ENCODE peak calls at places on chromosome 1, in nine cellular contexts. One of them, this sample, is unnamed. For H3K4me1, the result is how much of the 10 kb centered on the place peaks cover.

GRCh38 chr1:23423415-23424170 is 955 bp downstream of the TCEA3 start:
- DNase-seq in lung: peak
- DNase-seq in psoas muscle: peak
- DNase-seq in neural progenitor cell: peak
- DNase-seq in heart right ventricle: peak
- DNase-seq in tibial artery: no peak
- DNase-seq in A549: no peak
- DNase-seq in ascending aorta: no peak
- DNase-seq in uterus: peak
- DNase-seq in this sample: no peak

GRCh38 chr1:202010042-202011015 is at the start of gene ELF3:
- DNase-seq in A549: peak
- DNase-seq in heart right ventricle: no peak
- DNase-seq in neural progenitor cell: peak
- DNase-seq in ascending aorta: no peak
- DNase-seq in psoas muscle: no peak
- DNase-seq in tibial artery: no peak
- DNase-seq in uterus: no peak
- DNase-seq in lung: peak
- DNase-seq in this sample: no peak

GRCh38 chr1:41541592-41541952 is 57.1 kb upstream of the EDN2 start:
- DNase-seq in neural progenitor cell: no peak
- DNase-seq in uterus: no peak
- DNase-seq in psoas muscle: no peak
- DNase-seq in ascending aorta: peak
- DNase-seq in tibial artery: no peak
- DNase-seq in heart right ventricle: no peak
- DNase-seq in lung: no peak
- DNase-seq in A549: no peak
- DNase-seq in this sample: no peak

GRCh38 chr1:118785246-118785645 is 202.9 kb downstream of the TBX15 start:
- DNase-seq in lung: no peak
- DNase-seq in psoas muscle: peak
- DNase-seq in heart right ventricle: no peak
- DNase-seq in tibial artery: no peak
- DNase-seq in uterus: no peak
- DNase-seq in ascending aorta: no peak
- DNase-seq in A549: no peak
- DNase-seq in neural progenitor cell: peak
- DNase-seq in this sample: no peak

GRCh38 chr1:79128726-79129125 is 122.2 kb upstream of the ADGRL4 start:
- DNase-seq in uterus: no peak
- DNase-seq in neural progenitor cell: no peak
- DNase-seq in A549: peak
- DNase-seq in tibial artery: no peak
- DNase-seq in lung: no peak
- DNase-seq in psoas muscle: no peak
- DNase-seq in ascending aorta: no peak
- DNase-seq in heart right ventricle: no peak
- DNase-seq in this sample: no peak

GRCh38 chr1:177848577-177848976 is 121.3 kb downstream of the SEC16B start:
- DNase-seq in uterus: no peak
- DNase-seq in ascending aorta: no peak
- DNase-seq in A549: no peak
- DNase-seq in tibial artery: no peak
- DNase-seq in heart right ventricle: no peak
- DNase-seq in neural progenitor cell: no peak
- DNase-seq in psoas muscle: no peak
- DNase-seq in lung: no peak
- DNase-seq in this sample: no peak

GRCh38 chr1:184792450-184792969 is 37.9 kb upstream of the EDEM3 start:
- DNase-seq in neural progenitor cell: no peak
- DNase-seq in A549: peak
- DNase-seq in heart right ventricle: peak
- DNase-seq in tibial artery: peak
- DNase-seq in ascending aorta: peak
- DNase-seq in psoas muscle: peak
- DNase-seq in uterus: peak
- DNase-seq in lung: peak
- DNase-seq in this sample: no peak

GRCh38 chr1:152827173-152827572 is at the start of gene LCE1A:
- DNase-seq in heart right ventricle: no peak
- DNase-seq in lung: no peak
- DNase-seq in A549: no peak
- DNase-seq in psoas muscle: no peak
- DNase-seq in tibial artery: no peak
- DNase-seq in neural progenitor cell: no peak
- DNase-seq in uterus: no peak
- DNase-seq in ascending aorta: no peak
- DNase-seq in this sample: no peak

GRCh38 chr1:112790920-112791722 is 76.0 kb upstream of the PPM1J start:
- DNase-seq in uterus: no peak
- DNase-seq in neural progenitor cell: no peak
- DNase-seq in ascending aorta: no peak
- DNase-seq in lung: no peak
- DNase-seq in heart right ventricle: no peak
- DNase-seq in A549: no peak
- DNase-seq in psoas muscle: no peak
- DNase-seq in tibial artery: no peak
- DNase-seq in this sample: no peak

GRCh38 chr1:41713557-41714327 is 205.0 kb downstream of the HIVEP3 start:
- DNase-seq in heart right ventricle: no peak
- DNase-seq in tibial artery: no peak
- DNase-seq in uterus: peak
- DNase-seq in neural progenitor cell: no peak
- DNase-seq in psoas muscle: no peak
- DNase-seq in lung: no peak
- DNase-seq in ascending aorta: no peak
- DNase-seq in A549: peak
- DNase-seq in this sample: no peak

GRCh38 chr1:92274939-92275338 is 23.8 kb downstream of the GLMN start:
- DNase-seq in ascending aorta: no peak
- DNase-seq in uterus: no peak
- DNase-seq in psoas muscle: no peak
- DNase-seq in lung: no peak
- DNase-seq in A549: no peak
- DNase-seq in tibial artery: no peak
- DNase-seq in neural progenitor cell: no peak
- DNase-seq in heart right ventricle: no peak
- DNase-seq in this sample: no peak

GRCh38 chr1:98677288-98677687 is 15.8 kb downstream of the SNX7 start:
- DNase-seq in lung: no peak
- DNase-seq in heart right ventricle: no peak
- DNase-seq in A549: peak
- DNase-seq in ascending aorta: no peak
- DNase-seq in psoas muscle: no peak
- DNase-seq in neural progenitor cell: no peak
- DNase-seq in uterus: no peak
- DNase-seq in tibial artery: no peak
- DNase-seq in this sample: no peak

GRCh38 chr1:213122514-213122929 is 71.5 kb downstream of the RPS6KC1 start:
- DNase-seq in psoas muscle: no peak
- DNase-seq in heart right ventricle: no peak
- DNase-seq in A549: peak
- DNase-seq in tibial artery: no peak
- DNase-seq in ascending aorta: no peak
- DNase-seq in neural progenitor cell: peak
- DNase-seq in lung: no peak
- DNase-seq in uterus: no peak
- DNase-seq in this sample: no peak

GRCh38 chr1:39695011-39695410 is 3.8 kb upstream of the HPCAL4 start:
- DNase-seq in ascending aorta: no peak
- DNase-seq in tibial artery: no peak
- DNase-seq in neural progenitor cell: no peak
- DNase-seq in A549: no peak
- DNase-seq in uterus: no peak
- DNase-seq in lung: no peak
- DNase-seq in psoas muscle: no peak
- DNase-seq in heart right ventricle: no peak
- DNase-seq in this sample: no peak

GRCh38 chr1:229109320-229109761 is 161.6 kb upstream of the RAB4A start:
- DNase-seq in lung: no peak
- DNase-seq in neural progenitor cell: no peak
- DNase-seq in tibial artery: peak
- DNase-seq in ascending aorta: peak
- DNase-seq in psoas muscle: no peak
- DNase-seq in uterus: no peak
- DNase-seq in A549: no peak
- DNase-seq in heart right ventricle: no peak
- DNase-seq in this sample: no peak

GRCh38 chr1:25134801-25135585 is 97.3 kb downstream of the SYF2 start:
- DNase-seq in ascending aorta: no peak
- DNase-seq in tibial artery: peak
- DNase-seq in lung: no peak
- DNase-seq in heart right ventricle: no peak
- DNase-seq in uterus: no peak
- DNase-seq in neural progenitor cell: no peak
- DNase-seq in A549: no peak
- DNase-seq in psoas muscle: no peak
- DNase-seq in this sample: no peak

GRCh38 chr1:90526954-90527353 is 190.1 kb downstream of the BARHL2 start:
- DNase-seq in ascending aorta: no peak
- DNase-seq in lung: no peak
- DNase-seq in A549: no peak
- DNase-seq in psoas muscle: no peak
- DNase-seq in heart right ventricle: no peak
- DNase-seq in tibial artery: no peak
- DNase-seq in neural progenitor cell: no peak
- DNase-seq in uterus: no peak
- DNase-seq in this sample: no peak

GRCh38 chr1:54811739-54812655 is 10.9 kb upstream of the TTC22 start:
- DNase-seq in psoas muscle: no peak
- DNase-seq in uterus: no peak
- DNase-seq in neural progenitor cell: no peak
- DNase-seq in lung: no peak
- DNase-seq in heart right ventricle: no peak
- DNase-seq in ascending aorta: peak
- DNase-seq in tibial artery: no peak
- DNase-seq in A549: no peak
- DNase-seq in this sample: no peak

GRCh38 chr1:223712184-223712855 is at the start of gene CAPN2:
- DNase-seq in tibial artery: peak
- DNase-seq in A549: peak
- DNase-seq in ascending aorta: peak
- DNase-seq in psoas muscle: peak
- DNase-seq in lung: peak
- DNase-seq in heart right ventricle: peak
- DNase-seq in uterus: peak
- DNase-seq in neural progenitor cell: peak
- DNase-seq in this sample: no peak

GRCh38 chr1:209266590-209267172 is 316.8 kb upstream of the CAMK1G start:
- DNase-seq in lung: no peak
- DNase-seq in tibial artery: no peak
- DNase-seq in heart right ventricle: no peak
- DNase-seq in uterus: no peak
- DNase-seq in ascending aorta: no peak
- DNase-seq in A549: peak
- DNase-seq in psoas muscle: no peak
- DNase-seq in neural progenitor cell: no peak
- DNase-seq in this sample: no peak

DNA sequence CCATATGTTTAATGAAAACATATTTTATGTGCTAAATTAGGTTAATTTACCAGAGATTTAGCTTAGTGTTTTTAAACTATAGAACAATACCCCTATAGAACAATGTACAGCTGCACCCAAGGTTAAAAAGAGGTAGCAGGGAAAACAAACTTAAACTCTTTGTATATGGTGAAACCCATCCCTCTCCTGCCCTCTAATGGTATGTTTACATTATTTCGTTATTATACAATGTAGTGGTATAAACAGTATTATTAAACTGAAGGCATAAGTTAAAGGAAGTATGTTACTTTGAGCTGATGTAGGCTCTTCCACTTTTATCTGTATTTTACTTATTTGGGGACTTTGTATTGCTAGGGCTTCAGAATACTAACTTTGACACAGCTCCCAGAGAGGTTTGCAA is 16.7 kb upstream of the ZYG11A start:
- DNase-seq in heart right ventricle: no peak
- DNase-seq in A549: no peak
- DNase-seq in uterus: no peak
- DNase-seq in neural progenitor cell: no peak
- DNase-seq in tibial artery: no peak
- DNase-seq in ascending aorta: no peak
- DNase-seq in lung: no peak
- DNase-seq in psoas muscle: no peak
- DNase-seq in this sample: no peak
- TF ChIP-seq CTCF in heart right ventricle: no peak
- TF ChIP-seq CTCF in A549: peak
- TF ChIP-seq CTCF in uterus: no peak
- TF ChIP-seq CTCF in neural progenitor cell: peak
- TF ChIP-seq CTCF in tibial artery: no peak
- TF ChIP-seq CTCF in ascending aorta: no peak
- TF ChIP-seq CTCF in lung: no peak
- TF ChIP-seq CTCF in psoas muscle: no peak
- TF ChIP-seq CTCF in this sample: no peak

GRCh38 chr1:210748796-210749195 is 385.2 kb downstream of the KCNH1 start:
- DNase-seq in tibial artery: no peak
- DNase-seq in A549: no peak
- DNase-seq in ascending aorta: no peak
- DNase-seq in uterus: no peak
- DNase-seq in neural progenitor cell: no peak
- DNase-seq in lung: no peak
- DNase-seq in psoas muscle: no peak
- DNase-seq in heart right ventricle: no peak
- DNase-seq in this sample: no peak
- H3K4me1 ChIP-seq in tibial artery: under half
- H3K4me1 ChIP-seq in A549: under half
- H3K4me1 ChIP-seq in ascending aorta: under half
- H3K4me1 ChIP-seq in uterus: under half
- H3K4me1 ChIP-seq in neural progenitor cell: under half
- H3K4me1 ChIP-seq in lung: under half
- H3K4me1 ChIP-seq in psoas muscle: under half
- H3K4me1 ChIP-seq in heart right ventricle: under half
- H3K4me1 ChIP-seq in this sample: under half

GRCh38 chr1:36377776-36378175 is 7.9 kb downstream of the STK40 start:
- DNase-seq in psoas muscle: no peak
- DNase-seq in uterus: no peak
- DNase-seq in heart right ventricle: no peak
- DNase-seq in A549: no peak
- DNase-seq in tibial artery: no peak
- DNase-seq in neural progenitor cell: no peak
- DNase-seq in lung: no peak
- DNase-seq in ascending aorta: no peak
- DNase-seq in this sample: no peak
- H3K27ac ChIP-seq in psoas muscle: peak
- H3K27ac ChIP-seq in uterus: no peak
- H3K27ac ChIP-seq in heart right ventricle: peak
- H3K27ac ChIP-seq in A549: peak
- H3K27ac ChIP-seq in tibial artery: peak
- H3K27ac ChIP-seq in neural progenitor cell: no peak
- H3K27ac ChIP-seq in lung: no peak
- H3K27ac ChIP-seq in ascending aorta: peak
- H3K27ac ChIP-seq in this sample: peak

DNA sequence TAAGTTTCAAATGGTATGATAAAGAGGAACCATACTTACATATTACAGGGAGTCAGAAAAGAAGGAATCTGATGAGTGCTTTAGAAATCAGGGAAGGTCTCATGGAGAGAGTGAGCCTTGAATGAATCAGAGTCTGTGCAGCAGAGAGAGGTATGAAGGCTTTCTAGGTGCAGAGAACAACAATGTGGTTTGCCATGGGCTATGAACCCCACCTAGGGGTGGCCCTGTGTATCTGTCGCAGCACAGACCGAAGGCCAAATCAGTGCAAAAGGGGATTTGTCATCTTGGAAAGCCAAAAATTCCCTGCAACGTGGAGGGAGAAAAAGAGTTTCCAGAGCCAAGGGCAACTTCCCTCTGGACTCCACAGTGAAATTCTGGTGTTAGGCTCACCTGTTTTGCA is 3.5 kb downstream of the PAPPA2 start:
- DNase-seq in heart right ventricle: no peak
- DNase-seq in lung: no peak
- DNase-seq in uterus: no peak
- DNase-seq in tibial artery: no peak
- DNase-seq in psoas muscle: no peak
- DNase-seq in ascending aorta: no peak
- DNase-seq in A549: peak
- DNase-seq in neural progenitor cell: peak
- DNase-seq in this sample: no peak
- TF ChIP-seq CTCF in heart right ventricle: peak
- TF ChIP-seq CTCF in lung: no peak
- TF ChIP-seq CTCF in uterus: no peak
- TF ChIP-seq CTCF in tibial artery: no peak
- TF ChIP-seq CTCF in psoas muscle: no peak
- TF ChIP-seq CTCF in ascending aorta: no peak
- TF ChIP-seq CTCF in A549: no peak
- TF ChIP-seq CTCF in neural progenitor cell: peak
- TF ChIP-seq CTCF in this sample: no peak

This sample was measured in esophagus squamous epithelium.